ENCODE peak calls at places on chromosomes 1 and 21, in nine cellular contexts. X is fibroblast of the conjunctiva; E is NCI-H187; M is iPS DF 19.7; R is stimulated activated naive CD4-positive, alpha-beta T cell; O is NCI-H2081; F is left cardiac atrium; T is mammary epithelial cell; C is activated CD8-positive, alpha-beta memory T cell treated with anti-CD3 and anti-CD28 coated beads for 4 hours. J is an unnamed sample.

GRCh38 chr21:32572574-32573420 is 12.5 kb downstream of the TCP10L start:
- DNase-seq in T (peak), F (no peak), M (no peak), O (peak), R (no peak), E (no peak), C (no peak), X (no peak), J (peak)

GRCh38 chr1:7579016-7579415 is 192.1 kb upstream of the VAMP3 start:
- DNase-seq in R (no peak), E (no peak), F (peak), C (no peak), X (no peak), M (no peak), O (no peak), T (no peak), J (no peak)

GRCh38 chr1:203860396-203860951 is 925 bp upstream of the SNRPE start:
- DNase-seq in O (no peak), M (no peak), X (no peak), R (no peak), F (no peak), C (no peak), T (peak), E (no peak), J (peak)

GRCh38 chr1:23667411-23667810 is 24.2 kb upstream of the RPL11 start:
- DNase-seq in M (no peak), R (no peak), E (no peak), X (no peak), O (peak), F (no peak), T (no peak), C (no peak), J (no peak)

GRCh38 chr1:244414543-244414942 is 37.2 kb downstream of the ADSS2 start:
- DNase-seq in R (no peak), C (no peak), T (peak), M (no peak), X (peak), F (no peak), E (no peak), O (no peak), J (no peak)

GRCh38 chr1:94727846-94728715 is 92.1 kb upstream of the SLC44A3 start:
- DNase-seq in M (no peak), R (no peak), F (no peak), C (no peak), E (no peak), T (peak), O (no peak), X (peak), J (no peak)

GRCh38 chr1:202618387-202619022 is 91.7 kb downstream of the SYT2 start:
- DNase-seq in R (no peak), T (peak), F (no peak), M (no peak), E (no peak), X (no peak), O (no peak), C (no peak), J (no peak)

GRCh38 chr1:159214149-159214760 is 9.6 kb downstream of the ACKR1 start:
- DNase-seq in F (peak), C (no peak), O (peak), R (no peak), E (peak), X (peak), T (peak), M (no peak), J (peak)

GRCh38 chr1:203147376-203147775 is 19.9 kb downstream of the ADORA1 start:
- DNase-seq in E (no peak), R (no peak), T (no peak), M (no peak), O (no peak), X (no peak), F (no peak), C (no peak), J (no peak)

GRCh38 chr1:238108417-238108816 is 217.7 kb upstream of the ZP4 start:
- DNase-seq in T (no peak), F (no peak), O (no peak), C (no peak), X (no peak), M (no peak), E (no peak), R (no peak), J (no peak)

GRCh38 chr21:43590220-43590619 is 69.1 kb downstream of the HSF2BP start:
- DNase-seq in R (no peak), F (no peak), O (no peak), T (peak), X (no peak), M (no peak), C (no peak), E (no peak), J (no peak)

GRCh38 chr1:56547977-56548376 is 31.4 kb downstream of the PLPP3 start:
- DNase-seq in F (peak), T (no peak), X (no peak), C (no peak), M (no peak), O (no peak), R (no peak), E (no peak), J (peak)

GRCh38 chr1:234842726-234843641 is 233.0 kb upstream of the IRF2BP2 start:
- DNase-seq in E (peak), T (no peak), M (no peak), R (no peak), F (peak), O (no peak), C (peak), X (no peak), J (no peak)

GRCh38 chr1:115329965-115330364 is 8.1 kb downstream of the NGF start:
- DNase-seq in C (no peak), M (no peak), R (no peak), O (no peak), F (no peak), E (no peak), X (no peak), T (no peak), J (no peak)

GRCh38 chr1:218513248-218513647 is 168.1 kb downstream of the TGFB2 start:
- DNase-seq in R (no peak), E (no peak), F (no peak), C (no peak), O (no peak), X (no peak), M (no peak), T (no peak), J (no peak)

GRCh38 chr1:220592714-220593113 is 64.8 kb downstream of the MARK1 start:
- DNase-seq in X (no peak), F (no peak), C (no peak), E (no peak), O (no peak), M (no peak), R (no peak), T (no peak), J (no peak)

GRCh38 chr1:30966690-30967369 is 58.3 kb upstream of the SDC3 start:
- DNase-seq in O (peak), R (no peak), C (no peak), M (no peak), F (no peak), T (peak), E (no peak), X (peak), J (no peak)

J was measured in HT-29.